ENCODE peak calls at places on chromosomes 12 and 14, in four cellular contexts. O, Y, V and R are unnamed samples.

GRCh38 chr12:28108599-28108998 is 81.7 kb upstream of the CCDC91 start:
- DNase-seq in O (no peak), Y (no peak), V (no peak), R (no peak)

GRCh38 chr14:28751467-28752058 is 15.0 kb upstream of the FOXG1 start:
- DNase-seq in O (no peak), Y (no peak), V (no peak), R (peak)

GRCh38 chr12:31236998-31237637 is 88.8 kb downstream of the SINHCAF start:
- DNase-seq in O (no peak), Y (peak), V (no peak), R (no peak)

GRCh38 chr12:25241171-25242020 is 9.3 kb downstream of the KRAS start:
- DNase-seq in O (no peak), Y (no peak), V (no peak), R (peak)

GRCh38 chr12:47021298-47021697 is 58.1 kb upstream of the PCED1B start:
- DNase-seq in O (no peak), Y (peak), V (no peak), R (peak)

GRCh38 chr12:27009926-27010325 is 4.3 kb downstream of the TM7SF3 start:
- DNase-seq in O (no peak), Y (no peak), V (no peak), R (no peak)

GRCh38 chr14:61435563-61436337 is 114.4 kb downstream of the PRKCH start:
- DNase-seq in O (no peak), Y (no peak), V (no peak), R (no peak)

GRCh38 chr12:41409628-41410027 is 221.5 kb downstream of the PDZRN4 start:
- DNase-seq in O (no peak), Y (no peak), V (no peak), R (no peak)

GRCh38 chr14:90547250-90547649 is 150.4 kb downstream of the CALM1 start:
- DNase-seq in O (no peak), Y (no peak), V (no peak), R (no peak)

GRCh38 chr14:95889236-95889979 is 12.8 kb downstream of the TUNAR start:
- DNase-seq in O (no peak), Y (no peak), V (no peak), R (no peak)

GRCh38 chr12:70628701-70629480 is 8.3 kb downstream of the PTPRB start:
- DNase-seq in O (no peak), Y (no peak), V (no peak), R (no peak)

GRCh38 chr14:40623641-40624040 is 983.0 kb upstream of the LRFN5 start:
- DNase-seq in O (no peak), Y (no peak), V (no peak), R (no peak)

GRCh38 chr14:96245710-96246534 is 10.1 kb upstream of the BDKRB1 start:
- DNase-seq in O (no peak), Y (no peak), V (no peak), R (no peak)

GRCh38 chr12:30423330-30423729 is 272.3 kb downstream of the IPO8 start:
- DNase-seq in O (no peak), Y (no peak), V (no peak), R (no peak)

GRCh38 chr12:95687937-95688336 is 102.6 kb downstream of the NTN4 start:
- DNase-seq in O (no peak), Y (no peak), V (no peak), R (no peak)

GRCh38 chr12:19757317-19757877 is 318.1 kb downstream of the AEBP2 start:
- DNase-seq in O (no peak), Y (no peak), V (no peak), R (peak)

GRCh38 chr14:20679907-20680306 is 4.5 kb upstream of the RNASE4 start:
- DNase-seq in O (no peak), Y (no peak), V (peak), R (no peak)

GRCh38 chr14:31727797-31728196 is 166.6 kb downstream of the NUBPL start:
- DNase-seq in O (no peak), Y (no peak), V (no peak), R (no peak)

GRCh38 chr12:218221-218620 is 4.3 kb upstream of the SLC6A12 start:
- DNase-seq in O (no peak), Y (no peak), V (no peak), R (no peak)

GRCh38 chr12:83016226-83016835 is 329.6 kb downstream of the TMTC2 start:
- DNase-seq in O (no peak), Y (no peak), V (peak), R (peak)

GRCh38 chr14:59294662-59294992 is 106.2 kb downstream of the DAAM1 start:
- DNase-seq in O (no peak), Y (no peak), V (no peak), R (peak)

GRCh38 chr12:95574799-95575452 is 23.6 kb upstream of the USP44 start:
- DNase-seq in O (no peak), Y (no peak), V (no peak), R (peak)

GRCh38 chr12:46303039-46303666 is 34.3 kb upstream of the SLC38A1 start:
- DNase-seq in O (no peak), Y (no peak), V (peak), R (peak)

GRCh38 chr14:97159124-97159523 is 361.9 kb downstream of the VRK1 start:
- DNase-seq in O (no peak), Y (no peak), V (no peak), R (no peak)

GRCh38 chr14:79379266-79379665 is 832.0 kb downstream of the DIO2 start:
- DNase-seq in O (no peak), Y (no peak), V (no peak), R (no peak)

GRCh38 chr12:67441736-67442346 is 172.7 kb downstream of the CAND1 start:
- DNase-seq in O (peak), Y (no peak), V (peak), R (peak)
- H3K4me3 ChIP-seq in O (peak), Y (no peak), V (no peak), R (no peak)

DNA sequence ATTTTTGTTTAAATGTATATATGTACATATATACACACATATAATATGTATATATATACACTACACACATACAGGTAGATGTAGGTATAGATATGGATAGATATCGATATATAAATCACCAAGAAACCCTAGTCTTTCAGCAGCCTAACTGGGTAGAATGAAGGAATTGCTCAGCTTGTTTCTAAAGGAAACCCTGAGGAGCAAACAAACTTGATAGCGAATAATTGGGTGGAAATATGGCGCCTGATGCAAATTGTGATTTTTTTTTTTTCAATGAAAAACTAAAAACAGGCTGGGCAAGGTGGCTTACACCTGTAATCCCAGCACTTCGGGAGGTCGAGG is 254 bp upstream of the CCDC177 start:
- DNase-seq in O (no peak), Y (no peak), V (no peak), R (no peak)
- TF ChIP-seq CTCF in O (no peak), Y (no peak), V (no peak), R (no peak)

GRCh38 chr14:24678801-24679247 is 44.8 kb upstream of the GZMB start:
- DNase-seq in O (peak), Y (peak), V (peak), R (peak)
- H3K4me3 ChIP-seq in O (peak), Y (peak), V (no peak), R (peak)

GRCh38 chr14:101707285-101707842 is 54.1 kb upstream of the PPP2R5C start:
- DNase-seq in O (peak), Y (peak), V (peak), R (peak)
- TF ChIP-seq CTCF in O (peak), Y (peak), V (peak), R (peak)

GRCh38 chr12:64742371-64742770 is 16.8 kb downstream of the GNS start:
- DNase-seq in O (no peak), Y (no peak), V (no peak), R (no peak)

GRCh38 chr12:64747681-64748080 is 11.5 kb downstream of the GNS start:
- DNase-seq in O (no peak), Y (no peak), V (no peak), R (no peak)

GRCh38 chr12:64745259-64745807 is 13.9 kb downstream of the GNS start:
- DNase-seq in O (no peak), Y (no peak), V (peak), R (no peak)

GRCh38 chr12:64746663-64747062 is 12.5 kb downstream of the GNS start:
- DNase-seq in O (no peak), Y (no peak), V (no peak), R (no peak)

DNA sequence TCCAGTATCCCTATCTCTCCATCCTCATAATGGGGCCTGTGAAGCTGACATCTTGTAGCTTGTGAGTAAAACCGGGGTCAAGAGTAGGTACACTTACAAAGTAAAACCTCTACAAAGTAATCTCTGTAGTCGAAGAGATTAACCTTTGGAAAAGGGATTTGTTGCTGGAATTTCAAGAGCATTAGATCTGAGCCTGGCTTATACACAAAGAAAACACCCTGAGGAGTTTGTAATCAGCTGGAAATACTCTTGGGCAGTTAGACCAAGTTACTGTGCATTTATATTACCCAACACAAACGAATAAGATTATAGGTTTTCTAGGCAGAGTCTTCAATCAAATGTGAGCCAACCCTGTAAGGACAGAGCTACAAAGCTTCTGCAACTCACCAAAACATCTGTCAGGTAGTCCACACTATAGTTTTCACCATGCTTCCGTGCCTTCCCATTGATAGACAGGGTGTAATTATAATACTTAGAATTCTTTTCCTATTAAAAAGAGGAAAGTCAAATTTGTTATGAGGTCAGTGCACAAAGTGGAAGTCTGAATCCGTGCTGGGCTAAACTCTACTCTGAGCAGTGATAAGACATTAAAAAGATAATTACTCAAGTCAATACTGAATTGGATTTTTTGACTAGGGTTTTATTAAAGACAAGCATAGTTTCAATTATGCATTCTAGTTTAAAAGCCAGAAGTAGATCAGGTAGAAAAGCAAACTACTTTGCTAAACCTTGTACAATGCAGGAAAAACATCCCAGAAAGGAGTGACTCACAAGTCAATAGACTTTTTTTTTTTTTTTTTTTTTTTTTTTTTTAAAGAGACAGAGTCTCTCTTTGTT is 14.6 kb downstream of the GNS start:
- DNase-seq in O (no peak), Y (no peak), V (no peak), R (no peak)
- H3K4me3 ChIP-seq in O (no peak), Y (no peak), V (no peak), R (no peak)

DNA sequence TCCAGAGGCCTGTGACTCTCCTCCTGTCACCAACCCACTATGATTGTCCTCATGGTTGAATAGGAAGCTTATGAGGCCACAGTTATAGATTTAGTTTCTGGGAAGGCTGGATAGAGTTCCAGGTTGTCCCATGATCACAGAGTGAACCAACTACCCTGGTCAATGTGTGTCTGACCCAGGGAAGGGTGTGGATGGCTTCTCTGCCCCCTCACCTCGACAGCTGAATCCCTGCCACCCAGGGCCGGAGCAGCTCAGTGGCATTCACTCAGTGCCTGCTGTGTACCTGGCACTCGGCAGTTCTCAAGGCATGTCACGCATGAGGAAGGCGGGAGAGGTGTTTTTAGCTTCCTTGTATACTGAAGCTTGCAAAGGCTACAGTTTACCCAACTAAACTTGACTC is 43.2 kb downstream of the JDP2 start:
- DNase-seq in O (peak), Y (no peak), V (no peak), R (no peak)
- TF ChIP-seq CTCF in O (no peak), Y (no peak), V (no peak), R (no peak)

GRCh38 chr12:124311292-124312109 is 16.6 kb downstream of the RFLNA start:
- DNase-seq in O (no peak), Y (no peak), V (no peak), R (no peak)
- H3K4me3 ChIP-seq in O (no peak), Y (no peak), V (no peak), R (no peak)

DNA sequence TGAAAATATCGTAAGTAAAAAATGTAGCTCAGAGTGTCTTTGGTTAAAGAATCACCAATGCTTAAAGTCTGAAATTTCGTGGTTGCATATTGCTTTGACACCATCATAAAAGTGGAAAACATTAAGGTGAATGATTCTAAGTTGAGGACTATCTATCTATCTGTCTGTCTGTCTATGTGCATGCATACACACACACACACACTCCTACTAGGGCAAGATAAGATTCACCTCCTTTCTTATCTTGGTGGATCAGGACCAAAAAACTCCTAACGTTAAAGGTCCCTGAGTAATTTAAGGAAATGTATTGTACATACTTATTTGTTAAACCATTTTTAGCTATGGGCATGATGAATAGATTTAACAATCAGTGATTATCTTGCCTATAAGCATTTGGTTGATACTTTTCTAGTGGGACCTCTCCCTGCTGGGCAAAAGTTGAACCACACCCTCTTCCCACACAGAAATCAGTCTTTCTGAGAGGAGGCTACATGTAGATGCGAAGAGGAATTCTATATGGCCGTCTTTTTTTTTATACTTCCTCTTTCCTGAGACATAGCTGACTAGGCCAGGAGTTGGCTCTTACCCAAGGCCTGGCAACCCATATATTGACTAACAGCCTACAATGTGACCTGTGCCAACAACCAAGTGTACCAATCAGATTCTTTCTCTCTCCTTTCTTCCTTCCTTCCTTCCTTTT is 19.3 kb upstream of the LLPH start:
- DNase-seq in O (no peak), Y (no peak), V (peak), R (no peak)
- TF ChIP-seq CTCF in O (no peak), Y (peak), V (peak), R (peak)

DNA sequence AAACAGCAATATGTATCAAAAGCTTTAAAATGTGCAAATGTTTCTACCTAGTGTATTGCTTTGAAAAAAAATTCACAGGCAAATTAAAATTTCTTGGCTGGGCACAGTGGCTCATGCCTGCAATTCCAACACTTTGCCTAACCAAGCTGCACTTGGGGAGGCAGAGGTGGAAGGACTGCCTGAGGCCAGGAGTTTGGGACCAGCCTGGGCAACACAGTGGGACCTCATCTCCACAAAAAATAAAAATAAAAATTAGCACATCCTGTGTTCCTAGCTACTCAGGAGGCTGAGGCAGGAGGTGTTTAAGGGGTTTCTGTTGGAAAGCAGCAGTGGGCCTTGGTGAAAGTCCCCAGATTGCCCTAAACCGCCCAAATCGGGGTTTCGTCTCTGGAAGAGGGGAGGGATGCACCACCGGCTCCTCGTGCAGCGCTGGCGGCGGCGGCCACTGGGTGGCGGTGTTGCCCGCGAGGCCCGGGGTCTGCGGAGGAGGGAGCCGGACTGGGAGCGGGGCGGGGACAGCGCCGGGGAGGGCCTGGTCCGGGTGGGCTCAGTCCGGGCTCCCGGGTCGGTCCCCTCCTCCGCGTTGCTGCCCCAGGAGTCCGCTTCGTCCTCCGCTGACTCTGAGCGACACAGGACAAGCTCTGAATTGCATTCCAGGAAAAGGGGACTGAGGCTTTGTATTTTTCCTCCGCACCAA is 265.6 kb downstream of the AACS start:
- DNase-seq in O (peak), Y (peak), V (peak), R (no peak)
- H3K4me3 ChIP-seq in O (peak), Y (no peak), V (no peak), R (peak)

GRCh38 chr14:74457511-74457910 is 31.5 kb upstream of the SYNDIG1L start:
- DNase-seq in O (no peak), Y (no peak), V (no peak), R (no peak)

GRCh38 chr14:74456684-74457083 is 30.7 kb upstream of the SYNDIG1L start:
- DNase-seq in O (no peak), Y (no peak), V (no peak), R (no peak)

GRCh38 chr14:74459981-74460380 is 33.1 kb downstream of the NPC2 start:
- DNase-seq in O (no peak), Y (no peak), V (no peak), R (no peak)

GRCh38 chr14:74462993-74463392 is 30.1 kb downstream of the NPC2 start:
- DNase-seq in O (no peak), Y (no peak), V (no peak), R (no peak)

GRCh38 chr14:74459289-74459946 is 33.4 kb upstream of the SYNDIG1L start:
- DNase-seq in O (no peak), Y (peak), V (peak), R (peak)
- TF ChIP-seq CTCF in O (no peak), Y (peak), V (peak), R (peak)